ENCODE peak calls at places on chromosomes 11 and 22, in six cellular contexts. V is tibial nerve, B is NB4, T is cardiac muscle cell, O is PC-9, F is RWPE1. R is an unnamed sample.

GRCh38 chr11:68181719-68182451 is 31.2 kb downstream of the KMT5B start:
- DNase-seq in O (no peak), F (no peak), V (no peak), B (no peak), T (no peak), R (no peak)

GRCh38 chr11:20754957-20755356 is 85.6 kb downstream of the NELL1 start:
- DNase-seq in F (no peak), T (no peak), B (peak; percentile 48), O (no peak), V (no peak), R (no peak)

GRCh38 chr11:127789887-127790286 is 789.3 kb upstream of the KIRREL3 start:
- DNase-seq in B (peak; percentile 29), O (no peak), T (no peak), V (no peak), F (peak; percentile 11), R (peak; percentile 59)

GRCh38 chr11:18001191-18001590 is 11.7 kb downstream of the SERGEF start:
- DNase-seq in B (no peak), T (no peak), V (no peak), O (no peak), F (no peak), R (no peak)

GRCh38 chr22:44292521-44292920 is 20.2 kb downstream of the SHISAL1 start:
- DNase-seq in O (no peak), B (no peak), V (no peak), T (no peak), F (no peak), R (no peak)

GRCh38 chr22:40690370-40690769 is 11.1 kb downstream of the MCHR1 start:
- DNase-seq in T (no peak), B (no peak), O (no peak), V (no peak), F (no peak), R (no peak)

GRCh38 chr11:121368504-121368903 is 75.9 kb downstream of the SC5D start:
- DNase-seq in O (no peak), V (no peak), T (no peak), F (no peak), B (no peak), R (no peak)

GRCh38 chr11:124012697-124013096 is at the start of gene OR10G4:
- DNase-seq in F (no peak), V (no peak), O (no peak), B (no peak), T (no peak), R (no peak)

GRCh38 chr11:133115099-133115498 is 417.2 kb downstream of the OPCML start:
- DNase-seq in F (no peak), B (no peak), T (no peak), V (no peak), O (no peak), R (no peak)

GRCh38 chr11:78417888-78418583 is 416 bp upstream of the GAB2 start:
- DNase-seq in T (peak; percentile 87), V (peak; percentile 64), F (peak; percentile 71), O (peak; percentile 63), B (peak; percentile 91), R (peak; percentile 92)

GRCh38 chr11:74577624-74578396 is 14.6 kb upstream of the POLD3 start:
- DNase-seq in F (no peak), V (no peak), T (peak; percentile 24), B (no peak), O (no peak), R (no peak)

GRCh38 chr22:45268167-45268957 is 16.4 kb upstream of the UPK3A start:
- DNase-seq in V (no peak), T (peak; percentile 21), B (peak; percentile 34), F (no peak), O (no peak), R (peak; percentile 58)

GRCh38 chr22:44429941-44430587 is 68.0 kb downstream of the RTL6 start:
- DNase-seq in T (no peak), F (no peak), O (no peak), V (no peak), B (no peak), R (no peak)

GRCh38 chr11:69067200-69067599 is 18.5 kb downstream of the TPCN2 start:
- DNase-seq in V (no peak), T (no peak), F (no peak), O (no peak), B (no peak), R (no peak)

GRCh38 chr22:30767656-30768055 is 73.0 kb downstream of the OSBP2 start:
- DNase-seq in F (no peak), V (no peak), O (no peak), T (no peak), B (no peak), R (no peak)

GRCh38 chr11:107562647-107563208 is 2.8 kb downstream of the ALKBH8 start:
- DNase-seq in O (peak; percentile 98), F (peak; percentile 81), B (peak; percentile 12), V (no peak), T (peak; percentile 44), R (no peak)

GRCh38 chr11:131095501-131096185 is 179.4 kb upstream of the SNX19 start:
- DNase-seq in B (no peak), F (no peak), T (no peak), O (no peak), V (no peak), R (no peak)

GRCh38 chr11:34558673-34559072 is 45.1 kb upstream of the ELF5 start:
- DNase-seq in T (no peak), F (no peak), O (no peak), B (no peak), V (no peak), R (no peak)

GRCh38 chr22:28800308-28801041 is at the start of gene XBP1:
- DNase-seq in V (peak; percentile 91), T (peak; percentile 97), B (peak; percentile 95), O (peak; percentile 85), F (peak; percentile 98), R (peak; percentile 95)

GRCh38 chr11:77775941-77776340 is 44.6 kb downstream of the RSF1 start:
- DNase-seq in V (no peak), T (no peak), B (no peak), F (no peak), O (no peak), R (no peak)

GRCh38 chr22:26673485-26673884 is 16.1 kb downstream of the MIAT start:
- DNase-seq in B (no peak), O (peak; percentile 41), F (peak; percentile 35), T (no peak), V (no peak), R (no peak)

GRCh38 chr22:17536269-17536668 is 27.0 kb upstream of the SLC25A18 start:
- DNase-seq in T (peak; percentile 21), O (no peak), B (no peak), V (no peak), F (no peak), R (no peak)

GRCh38 chr11:66373261-66373660 is 1.7 kb upstream of the SLC29A2 start:
- DNase-seq in F (no peak), B (peak; percentile 11), T (no peak), O (no peak), V (no peak), R (no peak)

GRCh38 chr11:27406498-27407354 is 43.7 kb upstream of the CCDC34 start:
- DNase-seq in F (no peak), O (no peak), T (peak; percentile 78), V (no peak), B (no peak), R (no peak)

GRCh38 chr11:11620251-11620965 is 1.4 kb downstream of the GALNT18 start:
- DNase-seq in F (peak; percentile 51), B (no peak), T (no peak), V (no peak), O (no peak), R (peak; percentile 52)

GRCh38 chr11:11622772-11623531 is 1.1 kb upstream of the GALNT18 start:
- DNase-seq in F (no peak), O (no peak), V (no peak), T (no peak), B (no peak), R (no peak)

GRCh38 chr11:11624206-11624605 is 2.4 kb upstream of the GALNT18 start:
- DNase-seq in T (no peak), B (no peak), F (no peak), V (no peak), O (no peak), R (no peak)

GRCh38 chr11:11620966-11621880 is 582 bp downstream of the GALNT18 start:
- DNase-seq in O (no peak), T (no peak), B (peak; percentile 4), F (peak; percentile 14), V (no peak), R (no peak)

GRCh38 chr11:11621881-11622706 is at the start of gene GALNT18:
- DNase-seq in T (peak; percentile 95), V (peak; percentile 74), F (peak; percentile 98), B (peak; percentile 89), O (no peak), R (peak; percentile 96)
- TF ChIP-seq CTCF in T (peak; percentile 43), V (peak; percentile 76), F (peak; percentile 44), B (no peak), O (no peak), R (peak; percentile 75)

DNA sequence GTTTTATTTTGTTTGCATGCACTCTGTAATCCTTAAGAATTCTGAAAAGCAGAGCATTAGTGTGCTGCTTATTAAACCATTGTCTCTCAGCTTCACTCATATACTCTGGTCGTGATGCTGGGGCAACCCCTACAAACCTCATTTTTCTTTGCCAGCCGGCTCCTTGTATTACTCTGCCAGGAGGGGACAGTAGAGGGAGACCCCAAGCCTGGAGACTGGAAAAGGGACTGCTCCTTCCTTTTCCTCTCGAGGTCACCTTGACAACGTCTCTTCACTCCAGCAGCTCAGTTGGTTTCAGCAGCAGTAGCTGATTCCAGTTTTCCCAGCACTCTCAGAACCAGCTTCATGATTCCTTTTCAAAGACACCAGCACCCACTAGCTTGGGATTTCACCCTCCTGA is 2.8 kb upstream of the JHY start:
- DNase-seq in F (no peak), T (no peak), B (no peak), O (no peak), V (no peak), R (peak; percentile 20)
- TF ChIP-seq CTCF in F (no peak), T (no peak), B (no peak), O (no peak), V (no peak), R (no peak)

GRCh38 chr11:70503878-70504240 is 105.5 kb downstream of the CTTN start:
- DNase-seq in F (no peak), B (no peak), T (no peak), V (no peak), O (no peak), R (peak; percentile 33)
- TF ChIP-seq CTCF in F (no peak), B (peak; percentile 24), T (no peak), V (no peak), O (peak; percentile 46), R (no peak)

DNA sequence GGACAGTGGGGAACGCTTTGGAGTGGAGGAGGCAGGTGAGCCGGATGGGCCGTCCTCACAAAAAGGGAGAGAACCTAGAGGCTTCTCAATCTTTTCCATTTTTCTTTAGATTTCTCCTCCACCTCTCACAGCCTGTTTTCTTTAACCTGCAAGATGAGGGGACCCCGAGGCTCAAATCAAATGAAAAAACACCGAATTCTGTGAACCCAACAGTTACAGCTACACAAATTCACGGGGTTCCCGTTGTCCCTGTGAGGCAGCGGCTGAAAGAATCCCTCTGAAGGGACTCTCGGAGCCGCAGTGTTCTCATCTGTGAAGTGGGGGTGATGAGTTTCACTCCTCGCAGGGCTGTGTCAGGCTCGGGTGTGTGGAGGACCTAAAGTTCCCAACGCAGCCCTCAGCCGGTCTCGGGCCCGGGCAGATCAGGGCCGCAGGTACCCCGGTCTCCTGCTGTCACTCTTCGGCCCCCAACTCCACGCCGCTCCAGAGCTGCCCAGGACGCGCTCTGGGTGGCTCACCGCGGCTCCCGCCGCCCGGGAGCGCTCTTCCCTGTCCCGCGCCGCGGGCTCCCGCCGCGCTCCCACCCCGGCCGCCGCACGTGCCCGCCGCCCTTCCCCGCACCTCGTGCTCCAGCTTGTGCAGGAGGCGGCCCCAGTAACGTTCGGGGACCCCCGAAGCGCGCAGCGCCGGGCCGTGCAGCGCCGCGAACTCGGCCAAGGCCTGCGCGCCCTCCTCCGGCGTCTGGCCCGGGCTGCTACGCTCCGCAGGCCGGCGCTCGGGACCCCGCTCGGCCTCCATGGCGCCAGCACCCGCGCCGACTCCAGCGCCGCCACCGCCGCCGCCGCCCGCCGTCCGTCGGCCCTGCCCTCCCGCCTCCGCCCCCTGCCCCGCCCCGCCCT is at the start of gene TTLL12:
- DNase-seq in O (no peak), B (peak; percentile 72), F (peak; percentile 63), V (no peak), T (peak; percentile 73), R (peak; percentile 61)
- TF ChIP-seq CTCF in O (no peak), B (no peak), F (no peak), V (peak; percentile 31), T (no peak), R (no peak)